ENCODE peak calls at places on chromosomes 13 and 19, in ten cellular contexts. E, M, A, D, I, R, H, Z, L and C are unnamed samples.
A peak's percentile ranks its signal among the peaks of the same experiment; 100 is the strongest.

GRCh38 chr19:604355-604754 is 14.7 kb downstream of the HCN2 start:
- DNase-seq in E (no peak), M (no peak), A (no peak), D (no peak), I (no peak), R (no peak), H (no peak), Z (no peak), L (no peak), C (no peak)

GRCh38 chr19:50817941-50818858 is 5.4 kb downstream of the KLK1 start:
- DNase-seq in E (peak; percentile 74), M (no peak), A (peak; percentile 29), D (no peak), I (peak; percentile 37), R (peak; percentile 28), H (peak; percentile 11), Z (peak; percentile 48), L (no peak), C (no peak)

GRCh38 chr13:112068531-112069062 is 1.6 kb downstream of the SOX1 start:
- DNase-seq in E (peak; percentile 66), M (no peak), A (no peak), D (no peak), I (no peak), R (no peak), H (no peak), Z (no peak), L (no peak), C (no peak)

GRCh38 chr13:92626274-92626673 is 600.3 kb upstream of the GPC6 start:
- DNase-seq in E (no peak), M (no peak), A (no peak), D (no peak), I (no peak), R (no peak), H (no peak), Z (no peak), L (no peak), C (no peak)

GRCh38 chr19:16603090-16603489 is 24.9 kb downstream of the MED26 start:
- DNase-seq in E (peak; percentile 73), M (no peak), A (no peak), D (no peak), I (no peak), R (no peak), H (no peak), Z (no peak), L (no peak), C (no peak)

GRCh38 chr13:109945206-109945960 is 159.0 kb upstream of the IRS2 start:
- DNase-seq in E (peak; percentile 73), M (peak; percentile 3), A (no peak), D (peak; percentile 32), I (no peak), R (no peak), H (peak; percentile 90), Z (no peak), L (no peak), C (peak; percentile 91)

GRCh38 chr13:91369432-91369831 is 21.9 kb downstream of the MIR17HG start:
- DNase-seq in E (no peak), M (peak; percentile 53), A (no peak), D (no peak), I (no peak), R (no peak), H (peak; percentile 60), Z (no peak), L (no peak), C (no peak)

GRCh38 chr19:1825909-1826556 is 14.0 kb upstream of the ATP8B3 start:
- DNase-seq in E (peak; percentile 100), M (peak; percentile 41), A (peak; percentile 75), D (no peak), I (peak; percentile 66), R (peak; percentile 70), H (peak; percentile 44), Z (peak; percentile 80), L (peak; percentile 94), C (no peak)

GRCh38 chr13:79435549-79435948 is 29.5 kb upstream of the RBM26 start:
- DNase-seq in E (no peak), M (peak; percentile 6), A (no peak), D (no peak), I (no peak), R (no peak), H (peak; percentile 22), Z (no peak), L (no peak), C (peak; percentile 64)

GRCh38 chr13:62375653-62376052 is 960.0 kb upstream of the PCDH20 start:
- DNase-seq in E (no peak), M (no peak), A (no peak), D (no peak), I (no peak), R (no peak), H (no peak), Z (no peak), L (no peak), C (no peak)

GRCh38 chr13:101289764-101290163 is 126.5 kb downstream of the NALCN start:
- DNase-seq in E (peak; percentile 77), M (no peak), A (no peak), D (no peak), I (no peak), R (no peak), H (peak; percentile 86), Z (no peak), L (no peak), C (no peak)

GRCh38 chr19:12792048-12792852 is 964 bp downstream of the JUNB start:
- DNase-seq in E (peak; percentile 91), M (no peak), A (peak; percentile 75), D (no peak), I (peak; percentile 75), R (peak; percentile 76), H (no peak), Z (peak; percentile 76), L (peak; percentile 93), C (no peak)

GRCh38 chr13:78660130-78660857 is 1.3 kb upstream of the OBI1 start:
- DNase-seq in E (no peak), M (no peak), A (no peak), D (no peak), I (no peak), R (no peak), H (no peak), Z (no peak), L (no peak), C (no peak)

GRCh38 chr13:80572867-80573266 is 231.9 kb upstream of the SPRY2 start:
- DNase-seq in E (no peak), M (no peak), A (no peak), D (no peak), I (no peak), R (no peak), H (no peak), Z (no peak), L (no peak), C (no peak)

GRCh38 chr19:17716309-17716929 is 2.9 kb upstream of the MAP1S start:
- DNase-seq in E (no peak), M (no peak), A (no peak), D (no peak), I (no peak), R (no peak), H (no peak), Z (no peak), L (no peak), C (no peak)

GRCh38 chr19:55305491-55305890 is 19.6 kb downstream of the TMEM150B start:
- DNase-seq in E (peak; percentile 91), M (no peak), A (peak; percentile 30), D (no peak), I (no peak), R (peak; percentile 39), H (no peak), Z (no peak), L (no peak), C (no peak)

GRCh38 chr13:51453959-51454703 is 1.3 kb upstream of the INTS6 start:
- DNase-seq in E (peak; percentile 57), M (no peak), A (no peak), D (no peak), I (peak; percentile 24), R (no peak), H (no peak), Z (peak; percentile 22), L (peak; percentile 86), C (no peak)

GRCh38 chr19:42121666-42122069 is 10.6 kb downstream of the POU2F2 start:
- DNase-seq in E (peak; percentile 99), M (no peak), A (peak; percentile 48), D (no peak), I (peak; percentile 53), R (peak; percentile 70), H (peak; percentile 79), Z (peak; percentile 39), L (peak; percentile 88), C (peak; percentile 43)

GRCh38 chr19:13082192-13083007 is 20.3 kb downstream of the LYL1 start:
- DNase-seq in E (peak; percentile 97), M (peak; percentile 97), A (no peak), D (no peak), I (no peak), R (no peak), H (peak; percentile 68), Z (no peak), L (no peak), C (no peak)

GRCh38 chr13:26590951-26591350 is 33.5 kb downstream of the WASF3 start:
- DNase-seq in E (no peak), M (no peak), A (no peak), D (no peak), I (no peak), R (no peak), H (no peak), Z (no peak), L (no peak), C (no peak)
- H3K4me3 ChIP-seq in E (no peak overlapping the region), M (no peak overlapping the region), A (no peak overlapping the region), D (no peak overlapping the region), I (no peak overlapping the region), R (no peak overlapping the region), H (no peak overlapping the region), Z (no peak overlapping the region), L (no peak overlapping the region), C (no peak overlapping the region)

GRCh38 chr19:5719274-5719960 is 529 bp downstream of the LONP1 start:
- DNase-seq in E (no peak), M (no peak), A (no peak), D (no peak), I (no peak), R (peak; percentile 38), H (no peak), Z (no peak), L (peak; percentile 91), C (no peak)
- TF ChIP-seq CTCF in E (no peak), M (no peak), A (no peak), D (no peak), I (no peak), R (no peak), H (no peak), Z (no peak), L (no peak), C (no peak)

DNA sequence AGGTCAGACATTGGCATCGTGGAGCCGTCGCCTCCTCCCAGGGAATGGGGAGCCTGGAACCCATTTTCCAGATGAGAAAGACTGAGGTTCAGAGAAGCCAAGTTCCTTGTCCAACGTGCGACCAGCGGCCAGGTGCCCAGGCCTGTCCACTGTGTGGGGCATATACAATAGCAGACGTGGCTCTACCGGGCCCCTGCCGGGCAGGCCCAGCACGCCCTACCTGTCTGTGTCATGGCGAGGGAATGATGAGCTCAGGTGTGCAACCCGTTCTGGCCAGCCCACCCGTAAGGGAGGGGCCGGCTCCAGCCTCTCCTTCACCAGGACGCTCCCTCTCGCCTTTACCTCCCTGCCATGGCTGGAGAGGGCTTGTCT is 837 bp downstream of the GNA15 start:
- DNase-seq in E (no peak), M (no peak), A (no peak), D (no peak), I (no peak), R (no peak), H (no peak), Z (no peak), L (no peak), C (no peak)
- H3K4me3 ChIP-seq in E (no peak overlapping the region), M (no peak overlapping the region), A (peak overlapping the region; percentile 48), D (no peak overlapping the region), I (peak overlapping the region; percentile 47), R (peak overlapping the region; percentile 56), H (no peak overlapping the region), Z (peak overlapping the region; percentile 46), L (peak overlapping the region; percentile 52), C (no peak overlapping the region)

GRCh38 chr13:28138012-28138755 is at the start of gene PAN3:
- DNase-seq in E (peak; percentile 97), M (peak; percentile 80), A (peak; percentile 93), D (peak; percentile 54), I (peak; percentile 94), R (peak; percentile 91), H (peak; percentile 85), Z (peak; percentile 96), L (peak; percentile 98), C (peak; percentile 44)
- TF ChIP-seq CTCF in E (no peak), M (peak; percentile 6), A (peak; percentile 12), D (no peak), I (peak; percentile 28), R (no peak), H (no peak), Z (no peak), L (no peak), C (peak; percentile 29)